ENCODE peak calls at places on chromosomes 3 and 15, in ten cellular contexts. Z, L, K, W, C, B, R, N, D and A are unnamed samples.

GRCh38 chr15:51828621-51829359 is 663 bp upstream of the TMOD3 start:
- DNase-seq in Z (no peak), L (peak; percentile 69), K (no peak), W (no peak), C (no peak), B (no peak), R (no peak), N (no peak), D (no peak), A (peak; percentile 82)

GRCh38 chr3:112982710-112983109 is 7.8 kb upstream of the CD200R1 start:
- DNase-seq in Z (no peak), L (no peak), K (no peak), W (no peak), C (no peak), B (no peak), R (no peak), N (no peak), D (no peak), A (no peak)

GRCh38 chr3:170745211-170745718 is 124.7 kb downstream of the RPL22L1 start:
- DNase-seq in Z (no peak), L (peak; percentile 92), K (no peak), W (no peak), C (no peak), B (no peak), R (peak; percentile 60), N (no peak), D (no peak), A (peak; percentile 91)

GRCh38 chr3:7574435-7574834 is 713.5 kb downstream of the GRM7 start:
- DNase-seq in Z (no peak), L (no peak), K (no peak), W (no peak), C (no peak), B (no peak), R (no peak), N (no peak), D (no peak), A (no peak)

GRCh38 chr3:108486910-108487309 is 23.5 kb downstream of the MYH15 start:
- DNase-seq in Z (peak; percentile 77), L (peak; percentile 28), K (peak; percentile 16), W (no peak), C (no peak), B (no peak), R (peak; percentile 80), N (peak; percentile 41), D (no peak), A (peak; percentile 77)

GRCh38 chr15:95664435-95664834 is 666.1 kb upstream of the NR2F2 start:
- DNase-seq in Z (no peak), L (no peak), K (no peak), W (no peak), C (no peak), B (no peak), R (no peak), N (no peak), D (no peak), A (no peak)

GRCh38 chr15:41020829-41021228 is 67.6 kb downstream of the CHAC1 start:
- DNase-seq in Z (no peak), L (no peak), K (no peak), W (no peak), C (no peak), B (no peak), R (no peak), N (no peak), D (no peak), A (no peak)

GRCh38 chr15:69082041-69082502 is 67.6 kb downstream of the NOX5 start:
- DNase-seq in Z (no peak), L (peak; percentile 43), K (no peak), W (no peak), C (peak; percentile 11), B (no peak), R (peak; percentile 94), N (no peak), D (peak; percentile 72), A (no peak)

GRCh38 chr3:142095866-142096265 is 53.5 kb downstream of the TFDP2 start:
- DNase-seq in Z (no peak), L (no peak), K (no peak), W (no peak), C (no peak), B (no peak), R (no peak), N (no peak), D (no peak), A (no peak)

GRCh38 chr15:38367476-38367875 is 86.5 kb upstream of the FAM98B start:
- DNase-seq in Z (no peak), L (no peak), K (no peak), W (no peak), C (peak; percentile 19), B (no peak), R (peak; percentile 44), N (no peak), D (no peak), A (no peak)

GRCh38 chr15:37289109-37289765 is 188.9 kb upstream of the MEIS2 start:
- DNase-seq in Z (peak; percentile 35), L (peak; percentile 33), K (peak; percentile 38), W (no peak), C (no peak), B (no peak), R (peak; percentile 13), N (no peak), D (no peak), A (peak; percentile 18)

GRCh38 chr15:60392986-60393811 is 4.6 kb downstream of the ANXA2 start:
- DNase-seq in Z (peak; percentile 39), L (peak; percentile 99), K (peak; percentile 84), W (no peak), C (peak; percentile 96), B (peak; percentile 59), R (peak; percentile 98), N (peak; percentile 49), D (peak; percentile 92), A (peak; percentile 100)

GRCh38 chr3:2098398-2099027 is at the start of gene CNTN4:
- DNase-seq in Z (peak; percentile 92), L (no peak), K (peak; percentile 90), W (no peak), C (no peak), B (peak; percentile 57), R (peak; percentile 1), N (peak; percentile 62), D (peak; percentile 86), A (no peak)

GRCh38 chr3:44924102-44925084 is 50.0 kb downstream of the TGM4 start:
- DNase-seq in Z (no peak), L (peak; percentile 52), K (no peak), W (no peak), C (peak; percentile 4), B (no peak), R (peak; percentile 64), N (no peak), D (no peak), A (no peak)

GRCh38 chr3:155232605-155233004 is 60.9 kb downstream of the STRIT1 start:
- DNase-seq in Z (peak; percentile 10), L (peak; percentile 72), K (peak; percentile 65), W (no peak), C (peak; percentile 87), B (peak; percentile 28), R (peak; percentile 88), N (peak; percentile 66), D (peak; percentile 86), A (peak; percentile 91)

GRCh38 chr3:161291191-161291901 is 70.2 kb downstream of the NMD3 start:
- DNase-seq in Z (peak; percentile 21), L (no peak), K (peak; percentile 84), W (no peak), C (no peak), B (peak; percentile 71), R (no peak), N (no peak), D (no peak), A (peak; percentile 80)

GRCh38 chr3:31106204-31106603 is 211.7 kb upstream of the GADL1 start:
- DNase-seq in Z (peak; percentile 14), L (peak; percentile 86), K (no peak), W (no peak), C (peak; percentile 30), B (no peak), R (peak; percentile 75), N (no peak), D (no peak), A (peak; percentile 97)

GRCh38 chr3:196287066-196287404 is 491 bp downstream of the PCYT1A start:
- DNase-seq in Z (no peak), L (peak; percentile 40), K (peak; percentile 38), W (no peak), C (no peak), B (no peak), R (peak; percentile 36), N (no peak), D (peak; percentile 68), A (no peak)

GRCh38 chr3:159788987-159789386 is 199.6 kb upstream of the IL12A start:
- DNase-seq in Z (no peak), L (no peak), K (no peak), W (no peak), C (no peak), B (no peak), R (peak; percentile 41), N (no peak), D (no peak), A (peak; percentile 88)

GRCh38 chr15:92429378-92430066 is 35.8 kb downstream of the ST8SIA2 start:
- DNase-seq in Z (peak; percentile 68), L (peak; percentile 47), K (peak; percentile 29), W (no peak), C (peak; percentile 27), B (no peak), R (peak; percentile 26), N (no peak), D (no peak), A (peak; percentile 23)

GRCh38 chr3:1501396-1501795 is 408.6 kb downstream of the CNTN6 start:
- DNase-seq in Z (peak; percentile 6), L (no peak), K (no peak), W (no peak), C (no peak), B (no peak), R (no peak), N (no peak), D (no peak), A (no peak)

GRCh38 chr15:29939404-29939803 is 117.1 kb upstream of the TJP1 start:
- DNase-seq in Z (no peak), L (peak; percentile 67), K (no peak), W (no peak), C (no peak), B (no peak), R (peak; percentile 36), N (no peak), D (no peak), A (peak; percentile 76)

GRCh38 chr15:64813075-64813474 is 12.4 kb downstream of the PIF1 start:
- DNase-seq in Z (peak; percentile 25), L (peak; percentile 49), K (no peak), W (no peak), C (no peak), B (no peak), R (peak; percentile 51), N (peak; percentile 35), D (no peak), A (no peak)

GRCh38 chr3:61562042-61562809 is 855 bp downstream of the PTPRG start:
- DNase-seq in Z (peak; percentile 70), L (peak; percentile 17), K (no peak), W (no peak), C (no peak), B (no peak), R (peak; percentile 31), N (peak; percentile 56), D (peak; percentile 65), A (no peak)

GRCh38 chr3:56375654-56376053 is 92.6 kb downstream of the ERC2 start:
- DNase-seq in Z (no peak), L (no peak), K (no peak), W (no peak), C (no peak), B (no peak), R (no peak), N (no peak), D (no peak), A (no peak)

GRCh38 chr3:131361464-131362421 is 19.8 kb upstream of the NUDT16 start:
- DNase-seq in Z (peak; percentile 89), L (no peak), K (peak; percentile 49), W (no peak), C (no peak), B (peak; percentile 55), R (peak; percentile 69), N (peak; percentile 90), D (peak; percentile 86), A (peak; percentile 81)

GRCh38 chr15:98968576-98968975 is 39.0 kb downstream of the PGPEP1L start:
- DNase-seq in Z (no peak), L (no peak), K (no peak), W (no peak), C (no peak), B (no peak), R (no peak), N (no peak), D (no peak), A (no peak)

GRCh38 chr15:94259121-94259776 is 27.9 kb downstream of the MCTP2 start:
- DNase-seq in Z (no peak), L (no peak), K (no peak), W (no peak), C (no peak), B (no peak), R (no peak), N (no peak), D (no peak), A (peak; percentile 57)